ENCODE peak calls at places on chromosomes 1 and 21, in five cellular contexts. R, H, Y, Z and L are unnamed samples.
A peak's percentile ranks its signal among the peaks of the same experiment; 100 is the strongest.

GRCh38 chr1:167262820-167263219 is 42.1 kb downstream of the POU2F1 start:
- DNase-seq in R (no peak), H (no peak), Y (no peak), Z (no peak), L (no peak)

GRCh38 chr1:204319462-204319861 is 40.3 kb downstream of the PLEKHA6 start:
- DNase-seq in R (peak; percentile 90), H (peak; percentile 85), Y (no peak), Z (no peak), L (peak; percentile 85)

GRCh38 chr1:39683591-39684312 is 7.5 kb downstream of the HPCAL4 start:
- DNase-seq in R (no peak), H (no peak), Y (peak; percentile 61), Z (no peak), L (peak; percentile 11)

GRCh38 chr1:33735624-33736023 is 128.3 kb upstream of the HMGB4 start:
- DNase-seq in R (peak; percentile 47), H (no peak), Y (peak; percentile 17), Z (no peak), L (no peak)

GRCh38 chr1:244599937-244600350 is 53.0 kb upstream of the DESI2 start:
- DNase-seq in R (peak; percentile 87), H (peak; percentile 97), Y (no peak), Z (peak; percentile 68), L (peak; percentile 89)

GRCh38 chr1:28449904-28450303 is 55.9 kb upstream of the RCC1 start:
- DNase-seq in R (no peak), H (peak; percentile 61), Y (no peak), Z (peak; percentile 19), L (no peak)

GRCh38 chr1:204758601-204759000 is 73.1 kb upstream of the LRRN2 start:
- DNase-seq in R (no peak), H (no peak), Y (no peak), Z (no peak), L (no peak)

GRCh38 chr1:231584117-231584516 is 42.5 kb upstream of the DISC1 start:
- DNase-seq in R (peak; percentile 69), H (peak; percentile 90), Y (no peak), Z (peak; percentile 52), L (peak; percentile 71)

GRCh38 chr1:156639601-156640101 is 2.3 kb upstream of the BCAN start:
- DNase-seq in R (no peak), H (no peak), Y (no peak), Z (no peak), L (no peak)

GRCh38 chr1:59043796-59044195 is 253.1 kb upstream of the FGGY start:
- DNase-seq in R (peak; percentile 99), H (peak; percentile 88), Y (no peak), Z (peak; percentile 24), L (peak; percentile 99)

GRCh38 chr1:221069178-221069903 is 190.1 kb downstream of the HLX start:
- DNase-seq in R (no peak), H (no peak), Y (no peak), Z (peak; percentile 62), L (no peak)

GRCh38 chr1:86156571-86157455 is at the start of gene COL24A1:
- DNase-seq in R (peak; percentile 31), H (peak; percentile 53), Y (peak; percentile 90), Z (peak; percentile 48), L (peak; percentile 47)

GRCh38 chr1:147599362-147600118 is 58.2 kb downstream of the BCL9 start:
- DNase-seq in R (peak; percentile 95), H (peak; percentile 98), Y (peak; percentile 97), Z (peak; percentile 94), L (peak; percentile 93)

GRCh38 chr1:201213106-201213770 is 22.6 kb downstream of the IGFN1 start:
- DNase-seq in R (no peak), H (no peak), Y (no peak), Z (no peak), L (no peak)

GRCh38 chr1:12124693-12125421 is 41.9 kb upstream of the TNFRSF1B start:
- DNase-seq in R (peak; percentile 70), H (peak; percentile 85), Y (peak; percentile 80), Z (peak; percentile 78), L (peak; percentile 84)

GRCh38 chr1:30375156-30375555 is 348.2 kb downstream of the MATN1 start:
- DNase-seq in R (no peak), H (no peak), Y (no peak), Z (no peak), L (no peak)

GRCh38 chr1:34929497-34929852 is at the start of gene DLGAP3:
- DNase-seq in R (no peak), H (no peak), Y (peak; percentile 70), Z (no peak), L (no peak)

GRCh38 chr1:44268054-44268453 is 54.8 kb downstream of the DMAP1 start:
- DNase-seq in R (no peak), H (no peak), Y (no peak), Z (no peak), L (no peak)

GRCh38 chr1:246705368-246705767 is 18.8 kb upstream of the SCCPDH start:
- DNase-seq in R (peak; percentile 97), H (peak; percentile 90), Y (no peak), Z (no peak), L (peak; percentile 82)

GRCh38 chr21:41068411-41069304 is 99.3 kb upstream of the BACE2 start:
- DNase-seq in R (peak; percentile 58), H (peak; percentile 59), Y (peak; percentile 87), Z (peak; percentile 62), L (peak; percentile 24)

GRCh38 chr21:41065539-41065938 is 102.4 kb upstream of the BACE2 start:
- DNase-seq in R (peak; percentile 58), H (no peak), Y (no peak), Z (no peak), L (no peak)

GRCh38 chr21:41071410-41071809 is 96.5 kb upstream of the BACE2 start:
- DNase-seq in R (no peak), H (no peak), Y (peak; percentile 60), Z (peak; percentile 15), L (no peak)

GRCh38 chr21:41066086-41066938 is 101.6 kb upstream of the BACE2 start:
- DNase-seq in R (no peak), H (no peak), Y (no peak), Z (no peak), L (no peak)

DNA sequence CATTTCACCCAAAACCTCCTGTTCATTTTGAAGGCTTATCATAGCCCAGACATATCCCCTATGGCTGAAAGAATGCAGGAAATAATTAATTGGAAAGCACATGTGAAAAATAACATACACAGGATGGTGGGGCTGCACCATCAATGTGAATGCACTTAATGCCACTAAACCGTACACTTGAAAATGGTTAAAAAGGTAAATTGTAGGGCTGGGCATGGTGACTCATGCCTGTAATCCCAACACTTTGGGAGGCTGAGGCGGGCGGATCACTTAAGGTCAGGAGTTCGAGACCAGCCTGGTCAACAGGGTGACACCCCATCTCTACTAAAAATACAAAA is 98.7 kb upstream of the BACE2 start:
- DNase-seq in R (no peak), H (no peak), Y (no peak), Z (no peak), L (no peak)
- TF ChIP-seq CTCF in R (no peak), H (no peak), Y (no peak), Z (no peak), L (no peak)

DNA sequence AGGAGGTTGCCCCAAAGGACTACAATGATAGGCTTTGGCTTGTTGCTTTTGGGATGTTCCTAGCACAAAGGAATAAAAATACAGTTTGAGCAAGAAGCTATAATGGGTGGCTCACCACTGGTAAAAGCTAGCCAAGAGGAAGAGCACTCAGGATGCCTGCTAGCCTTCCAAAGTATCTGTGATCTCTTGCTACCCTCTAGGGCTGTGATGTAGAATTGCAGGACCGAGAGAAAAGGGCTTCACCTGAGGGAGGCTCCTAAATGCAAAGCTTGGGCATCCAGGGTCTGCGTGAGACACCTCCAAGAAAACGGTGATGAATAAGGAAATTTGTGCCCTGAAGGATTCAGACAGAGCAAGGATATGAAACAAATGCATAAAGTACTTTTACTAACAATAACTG is 17.7 kb downstream of the IVL start:
- DNase-seq in R (peak; percentile 62), H (no peak), Y (peak; percentile 65), Z (peak; percentile 20), L (peak; percentile 28)
- TF ChIP-seq CTCF in R (peak; percentile 84), H (peak; percentile 4), Y (peak; percentile 78), Z (peak; percentile 18), L (peak; percentile 13)

GRCh38 chr1:160544647-160545046 is 21.6 kb upstream of the SLAMF6 start:
- DNase-seq in R (peak; percentile 10), H (peak; percentile 23), Y (peak; percentile 39), Z (peak; percentile 56), L (no peak)
- TF ChIP-seq CTCF in R (peak; percentile 41), H (peak; percentile 46), Y (peak; percentile 57), Z (peak; percentile 28), L (peak; percentile 12)

GRCh38 chr1:46303038-46303871 is at the start of the genes LRRC41 and UQCRH:
- DNase-seq in R (peak; percentile 99), H (peak; percentile 98), Y (peak; percentile 96), Z (peak; percentile 98), L (peak; percentile 96)

GRCh38 chr1:46303872-46304326 is 401 bp downstream of the UQCRH start:
- DNase-seq in R (no peak), H (no peak), Y (peak; percentile 19), Z (peak; percentile 28), L (no peak)

GRCh38 chr1:46300673-46301405 is 2.6 kb downstream of the LRRC41 start:
- DNase-seq in R (peak; percentile 41), H (peak; percentile 55), Y (peak; percentile 7), Z (peak; percentile 25), L (peak; percentile 34)

GRCh38 chr1:46301406-46302090 is 1.9 kb downstream of the LRRC41 start:
- DNase-seq in R (peak; percentile 68), H (peak; percentile 50), Y (peak; percentile 54), Z (peak; percentile 76), L (peak; percentile 72)

GRCh38 chr1:46302091-46303037 is 1.1 kb downstream of the LRRC41 start:
- DNase-seq in R (peak; percentile 68), H (peak; percentile 58), Y (peak; percentile 72), Z (peak; percentile 81), L (peak; percentile 76)
- TF ChIP-seq CTCF in R (peak; percentile 4), H (no peak), Y (peak; percentile 52), Z (peak; percentile 12), L (peak; percentile 9)